ENCODE peak calls at places on chromosomes 2 and 18, in five cellular contexts. A, L, N, Z and G are unnamed samples.

GRCh38 chr2:66428986-66429612 is 5.8 kb upstream of the MEIS1 start:
- DNase-seq in A (peak), L (peak), Z (peak), N (peak), G (peak)

GRCh38 chr2:69964353-69964831 is 3.0 kb upstream of the ASPRV1 start:
- DNase-seq in Z (no peak), A (no peak), N (no peak), L (no peak), G (no peak)

GRCh38 chr18:79900610-79901570 is 50.6 kb downstream of the SLC66A2 start:
- DNase-seq in A (no peak), Z (no peak), L (no peak), N (no peak), G (no peak)

GRCh38 chr2:99485411-99485810 is 4.4 kb downstream of the REV1 start:
- DNase-seq in N (no peak), L (no peak), A (no peak), Z (no peak), G (peak)

GRCh38 chr2:218406949-218407703 is 7.5 kb downstream of the CTDSP1 start:
- DNase-seq in Z (peak), A (no peak), L (peak), N (peak), G (peak)

GRCh38 chr2:212995920-212996319 is 155.5 kb downstream of the IKZF2 start:
- DNase-seq in N (peak), A (no peak), L (no peak), Z (peak), G (peak)

GRCh38 chr2:127465258-127465657 is 47.0 kb downstream of the PROC start:
- DNase-seq in N (no peak), A (no peak), Z (peak), L (no peak), G (no peak)

GRCh38 chr2:10447300-10448207 is 573 bp downstream of the ODC1 start:
- DNase-seq in L (peak), Z (peak), N (peak), A (peak), G (peak)

GRCh38 chr2:75379811-75380210 is 180.5 kb upstream of the TACR1 start:
- DNase-seq in Z (no peak), N (no peak), A (no peak), L (no peak), G (peak)

GRCh38 chr2:104863229-104863584 is 9.3 kb downstream of the POU3F3 start:
- DNase-seq in Z (no peak), A (no peak), L (no peak), N (no peak), G (no peak)

GRCh38 chr18:77067315-77068061 is 65.1 kb downstream of the MBP start:
- DNase-seq in L (no peak), A (no peak), N (peak), Z (peak), G (peak)

DNA sequence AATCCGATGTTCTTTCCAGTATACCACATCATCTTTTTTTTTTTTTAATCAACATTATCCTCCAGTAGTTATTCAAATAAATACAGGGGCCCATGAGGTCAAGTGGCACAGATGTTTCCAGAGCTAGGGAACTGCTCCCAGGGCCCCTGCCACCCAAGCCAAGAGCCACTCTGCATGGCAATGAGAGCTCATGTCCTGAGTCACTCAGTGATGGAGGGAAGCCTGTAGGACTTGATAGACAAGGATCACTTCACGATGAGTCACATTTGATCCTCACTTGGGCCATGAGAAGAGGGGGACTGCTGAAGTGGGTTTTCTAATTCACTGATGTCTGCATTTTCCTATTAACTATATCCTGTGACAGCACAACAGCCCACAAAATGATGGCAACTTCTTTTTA is 127.0 kb upstream of the PKDCC start:
- DNase-seq in Z (no peak), L (no peak), N (no peak), A (no peak), G (no peak)
- H3K9ac ChIP-seq in Z (no peak), L (no peak), N (no peak), A (no peak), G (no peak)

GRCh38 chr2:71469403-71470398 is 16.3 kb downstream of the DYSF start:
- DNase-seq in Z (no peak), N (no peak), A (no peak), L (no peak), G (no peak)

GRCh38 chr2:71468279-71469015 is 15.1 kb downstream of the DYSF start:
- DNase-seq in A (no peak), N (no peak), Z (no peak), L (no peak), G (no peak)

GRCh38 chr2:71472019-71472418 is 18.7 kb downstream of the DYSF start:
- DNase-seq in A (no peak), Z (no peak), N (no peak), L (no peak), G (no peak)

GRCh38 chr2:71473346-71474035 is 20.1 kb downstream of the DYSF start:
- DNase-seq in L (no peak), N (no peak), A (no peak), Z (no peak), G (no peak)

DNA sequence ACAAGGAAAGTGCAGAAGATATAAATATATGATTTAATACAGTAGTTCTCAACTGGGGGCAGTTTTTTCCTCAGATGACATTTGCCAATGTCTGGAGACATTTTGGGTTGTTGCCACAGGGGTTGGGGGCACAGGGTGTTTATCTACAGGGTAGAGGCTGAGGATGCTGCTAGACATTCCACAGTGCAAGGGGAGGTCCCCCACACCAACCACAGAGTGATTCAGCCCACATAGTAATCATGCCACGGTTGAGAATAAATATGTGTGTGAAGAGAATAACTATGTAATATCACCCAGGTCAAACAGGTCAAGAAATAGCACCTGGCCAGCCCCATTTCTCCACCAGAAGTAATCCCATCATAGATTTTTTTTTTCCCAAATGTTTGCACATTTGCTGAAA is 17.9 kb downstream of the DYSF start:
- DNase-seq in A (no peak), L (no peak), Z (peak), N (peak), G (peak)
- H3K4me2 ChIP-seq in A (no peak), L (no peak), Z (no peak), N (peak), G (no peak)

DNA sequence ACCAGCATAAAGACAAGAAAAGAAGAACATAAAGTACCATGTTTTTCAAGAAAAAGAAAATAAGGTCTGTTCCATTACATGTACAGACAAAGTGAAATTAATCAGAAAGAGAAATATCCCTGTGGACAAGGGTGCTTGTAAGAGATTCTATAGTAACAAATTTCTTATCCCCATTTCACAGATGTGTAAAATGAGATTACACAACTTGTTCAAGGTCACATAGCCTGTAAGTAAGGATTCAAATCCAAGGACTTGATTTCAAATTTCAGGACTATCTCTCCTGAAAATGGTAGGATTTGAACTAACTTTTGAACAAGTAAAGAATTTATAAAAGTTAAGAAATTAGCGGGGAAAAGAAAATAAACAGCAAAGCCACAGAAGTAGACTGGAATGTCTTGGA is 248.2 kb upstream of the SLC39A10 start:
- DNase-seq in L (no peak), N (peak), A (no peak), Z (no peak), G (no peak)
- TF ChIP-seq EZH2 in L (no peak), N (no peak), A (no peak), Z (no peak), G (no peak)

GRCh38 chr2:133264951-133265949 is 303.0 kb downstream of the NCKAP5 start:
- DNase-seq in N (peak), L (peak), A (no peak), Z (peak), G (no peak)
- H3K9ac ChIP-seq in N (no peak), L (no peak), A (no peak), Z (no peak), G (no peak)